ENCODE peak calls at places on chromosome 6, in nine cellular contexts. V is pancreas, Y is OCI-LY7, B is sigmoid colon, C is esophagus squamous epithelium, N is fibroblast of lung, A is right atrium auricular region, D is spleen, Z is vagina. U is an unnamed sample. For H3K4me1, the result is how much of the 10 kb centered on the place peaks cover.

GRCh38 chr6:155418017-155418749 is 37.5 kb downstream of the NOX3 start:
- DNase-seq in V (peak), Y (peak), B (no peak), C (no peak), N (peak), A (no peak), D (no peak), Z (no peak), U (no peak)

GRCh38 chr6:139973602-139974373 is 599.3 kb upstream of the CITED2 start:
- DNase-seq in V (no peak), Y (no peak), B (no peak), C (no peak), N (peak), A (no peak), D (no peak), Z (no peak), U (no peak)

GRCh38 chr6:2186516-2186915 is 58.9 kb downstream of the GMDS start:
- DNase-seq in V (no peak), Y (no peak), B (no peak), C (no peak), N (no peak), A (no peak), D (no peak), Z (no peak), U (no peak)

GRCh38 chr6:89048985-89049384 is 31.6 kb upstream of the PNRC1 start:
- DNase-seq in V (no peak), Y (no peak), B (no peak), C (no peak), N (peak), A (peak), D (no peak), Z (no peak), U (no peak)

GRCh38 chr6:91241946-91242613 is 655.2 kb upstream of the MAP3K7 start:
- DNase-seq in V (no peak), Y (no peak), B (no peak), C (no peak), N (peak), A (no peak), D (no peak), Z (no peak), U (no peak)

GRCh38 chr6:69795469-69796080 is 1.2 kb downstream of the LMBRD1 start:
- DNase-seq in V (no peak), Y (peak), B (no peak), C (no peak), N (peak), A (no peak), D (no peak), Z (no peak), U (no peak)

GRCh38 chr6:26198626-26199056 is 111.4 kb downstream of the HFE start:
- DNase-seq in V (no peak), Y (no peak), B (no peak), C (no peak), N (peak), A (no peak), D (no peak), Z (no peak), U (no peak)

GRCh38 chr6:158284340-158285210 is 27.7 kb upstream of the TULP4 start:
- DNase-seq in V (no peak), Y (no peak), B (no peak), C (no peak), N (peak), A (no peak), D (no peak), Z (no peak), U (no peak)

GRCh38 chr6:21942910-21943309 is 349.4 kb downstream of the SOX4 start:
- DNase-seq in V (no peak), Y (no peak), B (no peak), C (no peak), N (no peak), A (no peak), D (no peak), Z (no peak), U (no peak)

GRCh38 chr6:16470502-16471221 is 232.3 kb downstream of the GMPR start:
- DNase-seq in V (no peak), Y (no peak), B (no peak), C (no peak), N (no peak), A (no peak), D (no peak), Z (no peak), U (no peak)

GRCh38 chr6:28907394-28907793 is 16.4 kb downstream of the TRIM27 start:
- DNase-seq in V (no peak), Y (no peak), B (no peak), C (no peak), N (peak), A (no peak), D (no peak), Z (no peak), U (no peak)

GRCh38 chr6:101403566-101403965 is 10.1 kb downstream of the GRIK2 start:
- DNase-seq in V (no peak), Y (no peak), B (no peak), C (no peak), N (no peak), A (no peak), D (no peak), Z (no peak), U (no peak)

GRCh38 chr6:117547688-117548621 is 54.4 kb downstream of the GOPC start:
- DNase-seq in V (peak), Y (no peak), B (peak), C (no peak), N (peak), A (peak), D (peak), Z (no peak), U (peak)

GRCh38 chr6:129981598-129981997 is 36.8 kb upstream of the L3MBTL3 start:
- DNase-seq in V (no peak), Y (peak), B (no peak), C (no peak), N (peak), A (no peak), D (no peak), Z (no peak), U (no peak)

GRCh38 chr6:130050230-130050629 is 31.8 kb downstream of the L3MBTL3 start:
- DNase-seq in V (no peak), Y (no peak), B (no peak), C (no peak), N (peak), A (no peak), D (no peak), Z (no peak), U (no peak)

GRCh38 chr6:149716584-149716983 is 1.3 kb downstream of the LATS1 start:
- DNase-seq in V (no peak), Y (no peak), B (no peak), C (no peak), N (no peak), A (no peak), D (no peak), Z (no peak), U (no peak)

GRCh38 chr6:164665328-164665727 is 644.1 kb downstream of the C6orf118 start:
- DNase-seq in V (no peak), Y (no peak), B (no peak), C (no peak), N (no peak), A (no peak), D (no peak), Z (no peak), U (no peak)

GRCh38 chr6:137233561-137234504 is 14.6 kb upstream of the IFNGR1 start:
- DNase-seq in V (no peak), Y (no peak), B (no peak), C (no peak), N (peak), A (no peak), D (no peak), Z (no peak), U (no peak)

GRCh38 chr6:15310680-15311079 is 64.8 kb downstream of the JARID2 start:
- DNase-seq in V (no peak), Y (no peak), B (no peak), C (no peak), N (no peak), A (no peak), D (no peak), Z (no peak), U (no peak)

GRCh38 chr6:150537893-150538292 is 61.8 kb upstream of the PLEKHG1 start:
- DNase-seq in V (no peak), Y (no peak), B (peak), C (no peak), N (no peak), A (no peak), D (no peak), Z (no peak), U (no peak)

GRCh38 chr6:127404133-127404532 is 55.1 kb downstream of the KIAA0408 start:
- DNase-seq in V (no peak), Y (no peak), B (no peak), C (no peak), N (no peak), A (no peak), D (no peak), Z (no peak), U (no peak)

GRCh38 chr6:111750753-111751684 is 122.2 kb downstream of the FYN start:
- DNase-seq in V (no peak), Y (peak), B (no peak), C (no peak), N (no peak), A (no peak), D (no peak), Z (no peak), U (no peak)

GRCh38 chr6:137766596-137767370 is 100.3 kb upstream of the TNFAIP3 start:
- DNase-seq in V (no peak), Y (no peak), B (no peak), C (no peak), N (no peak), A (no peak), D (no peak), Z (no peak), U (no peak)

GRCh38 chr6:83311231-83311630 is 118.1 kb downstream of the RWDD2A start:
- DNase-seq in V (no peak), Y (no peak), B (no peak), C (no peak), N (no peak), A (no peak), D (no peak), Z (no peak), U (no peak)

GRCh38 chr6:119262612-119263011 is 86.9 kb downstream of the MAN1A1 start:
- DNase-seq in V (no peak), Y (no peak), B (no peak), C (no peak), N (no peak), A (no peak), D (no peak), Z (no peak), U (no peak)

GRCh38 chr6:80173411-80173810 is 66.9 kb downstream of the BCKDHB start:
- DNase-seq in V (no peak), Y (no peak), B (no peak), C (no peak), N (peak), A (no peak), D (no peak), Z (no peak), U (no peak)

DNA sequence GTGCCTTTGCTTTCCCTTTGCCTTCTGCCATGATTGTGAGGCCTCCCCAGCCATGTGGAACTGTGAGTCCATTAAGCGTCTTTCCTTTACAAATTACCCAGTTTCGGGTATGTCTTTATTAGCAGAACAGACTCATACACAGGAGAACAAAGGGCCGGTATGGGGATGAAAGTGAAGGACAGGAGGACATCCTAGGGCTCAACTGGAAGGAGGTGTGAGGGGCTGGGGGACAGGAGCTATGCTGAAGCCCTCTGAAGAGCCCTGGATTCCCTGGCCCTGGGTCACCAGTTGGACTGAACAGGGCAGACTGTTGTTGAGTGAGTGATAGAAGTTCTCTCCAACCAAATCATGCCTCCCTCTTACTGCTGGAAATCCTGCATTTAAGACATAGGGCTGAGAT is 105.8 kb downstream of the SCML4 start:
- DNase-seq in V (no peak), Y (no peak), B (no peak), C (no peak), N (no peak), A (no peak), D (no peak), Z (peak), U (no peak)
- H3K4me1 ChIP-seq in V (under half), Y (under half), B (under half), C (under half), N (under half), A (under half), D (under half), Z (under half), U (under half)

GRCh38 chr6:51854876-51855275 is 232.5 kb downstream of the PKHD1 start:
- DNase-seq in V (no peak), Y (no peak), B (no peak), C (no peak), N (no peak), A (no peak), D (no peak), Z (no peak), U (no peak)
- H3K4me1 ChIP-seq in V (under half), Y (under half), B (under half), C (under half), N (under half), A (under half), D (under half), Z (under half), U (under half)

DNA sequence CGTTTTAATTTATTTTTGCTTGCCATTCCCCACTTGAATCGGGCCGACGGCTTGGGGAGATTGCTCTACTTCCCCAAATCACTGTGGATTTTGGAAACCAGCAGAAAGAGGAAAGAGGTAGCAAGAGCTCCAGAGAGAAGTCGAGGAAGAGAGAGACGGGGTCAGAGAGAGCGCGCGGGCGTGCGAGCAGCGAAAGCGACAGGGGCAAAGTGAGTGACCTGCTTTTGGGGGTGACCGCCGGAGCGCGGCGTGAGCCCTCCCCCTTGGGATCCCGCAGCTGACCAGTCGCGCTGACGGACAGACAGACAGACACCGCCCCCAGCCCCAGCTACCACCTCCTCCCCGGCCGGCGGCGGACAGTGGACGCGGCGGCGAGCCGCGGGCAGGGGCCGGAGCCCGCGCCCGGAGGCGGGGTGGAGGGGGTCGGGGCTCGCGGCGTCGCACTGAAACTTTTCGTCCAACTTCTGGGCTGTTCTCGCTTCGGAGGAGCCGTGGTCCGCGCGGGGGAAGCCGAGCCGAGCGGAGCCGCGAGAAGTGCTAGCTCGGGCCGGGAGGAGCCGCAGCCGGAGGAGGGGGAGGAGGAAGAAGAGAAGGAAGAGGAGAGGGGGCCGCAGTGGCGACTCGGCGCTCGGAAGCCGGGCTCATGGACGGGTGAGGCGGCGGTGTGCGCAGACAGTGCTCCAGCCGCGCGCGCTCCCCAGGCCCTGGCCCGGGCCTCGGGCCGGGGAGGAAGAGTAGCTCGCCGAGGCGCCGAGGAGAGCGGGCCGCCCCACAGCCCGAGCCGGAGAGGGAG is 602 bp downstream of the VEGFA start:
- DNase-seq in V (peak), Y (peak), B (peak), C (no peak), N (peak), A (peak), D (peak), Z (no peak), U (peak)
- H3K4me1 ChIP-seq in V (under half), Y (under half), B (under half), C (under half), N (under half), A (under half), D (half or more), Z (under half), U (under half)

DNA sequence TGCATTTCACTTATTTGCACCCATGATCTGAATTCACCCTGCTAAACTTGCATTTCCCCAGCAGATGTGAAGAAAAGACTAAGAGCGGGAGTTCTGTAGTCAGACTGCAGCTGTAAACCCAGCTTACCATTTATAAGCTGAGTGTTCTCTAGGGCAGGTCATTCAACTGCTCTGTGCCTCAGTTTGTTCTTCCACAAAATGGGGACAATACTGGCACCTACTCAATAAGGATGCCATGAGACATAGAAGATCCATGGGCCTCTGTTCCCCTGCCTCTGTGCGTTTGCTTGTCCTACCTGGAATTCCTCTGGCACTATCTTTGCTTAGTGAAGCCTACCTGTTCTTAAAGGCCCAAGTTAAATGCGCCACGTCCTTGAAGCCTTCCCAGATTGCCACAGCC is 12.2 kb upstream of the MDFI start:
- DNase-seq in V (no peak), Y (no peak), B (no peak), C (no peak), N (no peak), A (no peak), D (no peak), Z (no peak), U (no peak)
- H3K4me1 ChIP-seq in V (under half), Y (under half), B (under half), C (under half), N (under half), A (under half), D (under half), Z (under half), U (under half)

DNA sequence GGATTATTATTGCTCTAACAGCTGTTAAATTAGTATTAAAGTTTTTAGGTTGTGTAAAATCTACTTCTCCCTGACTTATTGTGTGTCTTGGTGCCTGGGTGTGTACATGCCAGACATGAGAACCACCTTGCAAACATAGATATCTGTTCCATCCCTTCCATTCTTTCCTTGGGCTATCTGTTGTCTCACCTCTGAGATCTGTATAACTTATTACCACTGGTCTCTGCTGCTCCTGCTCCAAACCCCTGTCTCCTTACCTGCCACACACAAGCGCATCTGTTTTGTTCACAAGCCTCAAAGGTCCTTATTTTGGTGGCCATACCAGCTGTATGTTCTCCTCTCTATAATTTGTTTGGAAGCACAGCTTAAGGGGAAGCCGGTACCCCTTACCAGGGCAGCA is 2.5 kb downstream of the LRRC1 start:
- DNase-seq in V (no peak), Y (no peak), B (no peak), C (no peak), N (no peak), A (no peak), D (no peak), Z (no peak), U (no peak)
- H3K4me1 ChIP-seq in V (under half), Y (under half), B (under half), C (under half), N (under half), A (under half), D (under half), Z (under half), U (under half)

DNA sequence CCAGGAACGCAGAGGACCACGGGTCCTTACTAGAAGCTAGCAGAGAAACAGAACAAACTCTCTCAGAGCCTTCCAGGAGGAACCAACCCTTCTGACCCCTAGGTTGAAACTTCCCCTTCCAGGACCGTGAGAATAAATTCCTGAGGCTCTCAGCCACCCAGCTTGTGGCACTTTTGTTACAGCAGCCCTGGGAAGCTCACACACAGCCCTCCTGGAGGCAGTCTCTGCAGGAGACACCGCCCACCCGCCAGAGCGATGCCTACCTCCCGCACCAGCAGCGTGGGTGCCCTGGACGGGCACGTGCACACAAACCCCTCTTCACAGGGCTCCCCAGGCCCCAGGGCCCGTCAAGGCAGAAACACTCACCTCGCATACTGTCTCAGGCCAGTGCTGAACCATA is 4.2 kb downstream of the RNASET2 start:
- DNase-seq in V (no peak), Y (no peak), B (no peak), C (no peak), N (no peak), A (no peak), D (peak), Z (no peak), U (no peak)
- H3K4me1 ChIP-seq in V (under half), Y (half or more), B (under half), C (under half), N (under half), A (under half), D (half or more), Z (under half), U (under half)

GRCh38 chr6:166561766-166562165 is 24.7 kb downstream of the RAMACL start:
- DNase-seq in V (no peak), Y (no peak), B (no peak), C (no peak), N (peak), A (no peak), D (no peak), Z (no peak), U (no peak)

GRCh38 chr6:166565084-166565651 is 21.3 kb downstream of the RAMACL start:
- DNase-seq in V (no peak), Y (no peak), B (no peak), C (no peak), N (no peak), A (peak), D (no peak), Z (no peak), U (no peak)

GRCh38 chr6:166563200-166563599 is 23.3 kb downstream of the RAMACL start:
- DNase-seq in V (no peak), Y (no peak), B (no peak), C (no peak), N (no peak), A (no peak), D (no peak), Z (no peak), U (no peak)

GRCh38 chr6:166562726-166563125 is 23.8 kb downstream of the RAMACL start:
- DNase-seq in V (no peak), Y (no peak), B (no peak), C (no peak), N (no peak), A (no peak), D (no peak), Z (no peak), U (no peak)

GRCh38 chr6:166563805-166564204 is 22.7 kb downstream of the RAMACL start:
- DNase-seq in V (no peak), Y (no peak), B (no peak), C (no peak), N (no peak), A (no peak), D (no peak), Z (no peak), U (no peak)
- H3K4me1 ChIP-seq in V (under half), Y (under half), B (under half), C (under half), N (under half), A (under half), D (under half), Z (under half), U (under half)